ENCODE peak calls at places on chromosomes 12 and 14, in eight cellular contexts. Z is IMR-90, W is A549, K is transverse colon, U is right lobe of liver, L is erythroblast, D is body of pancreas, V is Peyer's patch. J is an unnamed sample.

GRCh38 chr14:64061115-64061514 is 208.3 kb downstream of the SYNE2 start:
- DNase-seq in Z (no peak), W (no peak), K (no peak), U (no peak), L (no peak), D (no peak), V (no peak), J (no peak)

GRCh38 chr12:20339060-20339459 is 29.3 kb upstream of the PDE3A start:
- DNase-seq in Z (no peak), W (no peak), K (no peak), U (no peak), L (no peak), D (no peak), V (no peak), J (no peak)

GRCh38 chr14:29064305-29064704 is 297.7 kb downstream of the FOXG1 start:
- DNase-seq in Z (no peak), W (no peak), K (no peak), U (no peak), L (no peak), D (no peak), V (no peak), J (no peak)

GRCh38 chr12:3087758-3088157 is 10.6 kb downstream of the TSPAN9 start:
- DNase-seq in Z (no peak), W (no peak), K (no peak), U (no peak), L (no peak), D (no peak), V (no peak), J (no peak)

GRCh38 chr12:74227846-74228545 is 309.6 kb upstream of the ATXN7L3B start:
- DNase-seq in Z (no peak), W (no peak), K (no peak), U (no peak), L (no peak), D (no peak), V (no peak), J (no peak)

GRCh38 chr12:47238665-47239064 is 158.9 kb upstream of the AMIGO2 start:
- DNase-seq in Z (peak; percentile 54), W (no peak), K (no peak), U (no peak), L (no peak), D (no peak), V (no peak), J (no peak)

GRCh38 chr14:91281346-91281745 is 36.8 kb upstream of the GPR68 start:
- DNase-seq in Z (peak; percentile 15), W (no peak), K (no peak), U (no peak), L (no peak), D (no peak), V (no peak), J (no peak)

GRCh38 chr12:89573081-89573810 is 47.4 kb upstream of the POC1B start:
- DNase-seq in Z (no peak), W (no peak), K (no peak), U (no peak), L (no peak), D (no peak), V (no peak), J (no peak)

GRCh38 chr14:54689928-54690327 is 123.0 kb downstream of the SAMD4A start:
- DNase-seq in Z (no peak), W (no peak), K (no peak), U (no peak), L (no peak), D (no peak), V (no peak), J (no peak)

GRCh38 chr14:64971890-64972785 is at the start of gene RAB15:
- DNase-seq in Z (peak; percentile 6), W (peak; percentile 39), K (peak; percentile 32), U (peak; percentile 44), L (peak; percentile 42), D (peak; percentile 40), V (peak; percentile 62), J (peak; percentile 24)

GRCh38 chr12:123483602-123484273 is 25.8 kb downstream of the SNRNP35 start:
- DNase-seq in Z (no peak), W (no peak), K (no peak), U (no peak), L (no peak), D (no peak), V (no peak), J (no peak)

GRCh38 chr12:54558759-54559158 is 9.4 kb downstream of the PDE1B start:
- DNase-seq in Z (no peak), W (no peak), K (no peak), U (no peak), L (no peak), D (no peak), V (no peak), J (no peak)

GRCh38 chr12:54558311-54558710 is 8.9 kb downstream of the PDE1B start:
- DNase-seq in Z (no peak), W (no peak), K (no peak), U (no peak), L (no peak), D (no peak), V (no peak), J (no peak)

GRCh38 chr12:54561164-54561563 is 11.8 kb downstream of the PDE1B start:
- DNase-seq in Z (no peak), W (no peak), K (peak; percentile 39), U (no peak), L (no peak), D (peak; percentile 55), V (no peak), J (peak; percentile 51)

GRCh38 chr12:54562720-54563356 is 13.4 kb downstream of the PDE1B start:
- DNase-seq in Z (no peak), W (no peak), K (no peak), U (no peak), L (no peak), D (peak; percentile 31), V (no peak), J (no peak)

GRCh38 chr12:54560374-54560858 is 11.0 kb downstream of the PDE1B start:
- DNase-seq in Z (peak; percentile 36), W (peak; percentile 80), K (peak; percentile 83), U (peak; percentile 82), L (peak; percentile 75), D (peak; percentile 96), V (peak; percentile 80), J (peak; percentile 83)
- TF ChIP-seq POLR2A in Z (no peak), W (no peak), K (peak; percentile 31), U (peak; percentile 21), L (peak; percentile 32), D (peak; percentile 36), V (no peak), J (no peak)

DNA sequence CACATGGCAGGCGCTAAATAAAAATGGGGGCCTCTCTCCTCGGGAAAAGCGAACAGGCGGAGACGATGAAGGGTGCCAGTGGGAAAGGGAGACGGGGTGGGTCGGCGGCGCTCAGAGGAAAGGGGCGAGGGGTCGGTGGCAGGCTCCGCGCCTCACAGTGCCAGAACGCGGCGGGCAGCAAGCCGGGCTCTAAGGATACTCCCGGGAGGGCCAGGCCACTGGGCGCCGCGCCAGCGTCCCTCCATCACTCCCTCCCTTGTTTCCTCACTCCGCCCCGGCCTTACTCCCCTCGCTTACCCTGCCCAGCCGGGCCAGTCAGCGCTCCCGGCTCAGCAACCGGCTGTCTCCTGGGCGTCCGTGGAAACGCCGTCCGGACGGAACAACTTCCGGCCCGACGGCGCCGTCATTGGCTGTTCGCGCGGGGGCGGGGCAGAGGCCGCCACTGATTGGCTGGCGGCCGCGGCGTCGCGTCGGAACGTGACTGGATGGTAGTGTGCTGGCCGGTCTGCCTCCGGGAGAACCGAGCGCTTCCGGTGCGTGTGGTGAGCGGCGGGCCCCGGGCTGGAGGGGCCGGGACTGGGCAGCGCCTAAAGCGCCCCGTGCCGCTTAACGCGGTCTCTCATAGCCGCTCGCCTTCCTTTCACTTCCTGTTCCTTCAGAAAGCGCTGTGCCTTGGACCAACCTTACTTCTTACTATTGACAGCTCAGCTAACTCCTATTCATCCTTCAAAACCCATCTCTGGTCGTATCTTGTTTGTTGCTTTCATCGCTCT is 53.0 kb downstream of the SLC25A47 start:
- DNase-seq in Z (peak; percentile 95), W (peak; percentile 96), K (peak; percentile 95), U (peak; percentile 97), L (peak; percentile 99), D (peak; percentile 95), V (peak; percentile 97), J (peak; percentile 99)
- TF ChIP-seq POLR2A in Z (peak; percentile 96), W (peak; percentile 60), K (peak; percentile 82), U (peak; percentile 68), L (peak; percentile 89), D (peak; percentile 85), V (peak; percentile 65), J (peak; percentile 59)

GRCh38 chr14:74713395-74713735 is 421 bp downstream of the FCF1 start:
- DNase-seq in Z (no peak), W (no peak), K (no peak), U (no peak), L (no peak), D (no peak), V (no peak), J (no peak)
- TF ChIP-seq POLR2A in Z (no peak), W (no peak), K (no peak), U (no peak), L (peak; percentile 20), D (no peak), V (no peak), J (no peak)

GRCh38 chr12:121794532-121795028 is 1.1 kb upstream of the RHOF start:
- DNase-seq in Z (no peak), W (no peak), K (peak; percentile 46), U (peak; percentile 54), L (no peak), D (peak; percentile 55), V (no peak), J (no peak)

GRCh38 chr12:121793501-121793835 is at the start of gene RHOF:
- DNase-seq in Z (no peak), W (no peak), K (peak; percentile 73), U (peak; percentile 76), L (peak; percentile 77), D (no peak), V (peak; percentile 78), J (peak; percentile 81)

GRCh38 chr12:121792607-121793500 is 634 bp downstream of the RHOF start:
- DNase-seq in Z (no peak), W (no peak), K (peak; percentile 61), U (peak; percentile 38), L (peak; percentile 54), D (no peak), V (peak; percentile 72), J (peak; percentile 75)

GRCh38 chr12:121795029-121795977 is 1.8 kb upstream of the RHOF start:
- DNase-seq in Z (peak; percentile 81), W (peak; percentile 90), K (peak; percentile 94), U (peak; percentile 84), L (peak; percentile 94), D (peak; percentile 90), V (peak; percentile 95), J (peak; percentile 90)

GRCh38 chr12:121793836-121794531 is 496 bp upstream of the RHOF start:
- DNase-seq in Z (peak; percentile 89), W (peak; percentile 96), K (peak; percentile 96), U (peak; percentile 94), L (peak; percentile 98), D (peak; percentile 92), V (peak; percentile 97), J (peak; percentile 96)
- TF ChIP-seq POLR2A in Z (peak; percentile 38), W (no peak), K (peak; percentile 48), U (peak; percentile 15), L (no peak), D (peak; percentile 51), V (peak; percentile 62), J (no peak)

GRCh38 chr12:101876861-101877815 is at the start of gene DRAM1:
- DNase-seq in Z (peak; percentile 89), W (peak; percentile 92), K (peak; percentile 94), U (peak; percentile 95), L (peak; percentile 96), D (peak; percentile 94), V (peak; percentile 90), J (peak; percentile 98)
- TF ChIP-seq POLR2A in Z (peak; percentile 88), W (peak; percentile 42), K (peak; percentile 83), U (peak; percentile 91), L (peak; percentile 85), D (peak; percentile 93), V (peak; percentile 78), J (peak; percentile 95)